ENCODE peak calls at places on chromosome 3, in five cellular contexts. P is breast epithelium, G is left lung, W is fibroblast of lung, H is tibial nerve. M is an unnamed sample.

GRCh38 chr3:102374863-102375637 is 59.8 kb upstream of the ZPLD1 start:
- DNase-seq in G (no peak), H (no peak), W (no peak), P (no peak), M (no peak)

GRCh38 chr3:72446406-72447058 is 401.7 kb downstream of the SHQ1 start:
- DNase-seq in G (no peak), H (peak; percentile 39), P (peak; percentile 26), W (peak; percentile 33), M (no peak)

GRCh38 chr3:99938270-99938955 is 120.8 kb downstream of the CMSS1 start:
- DNase-seq in G (no peak), P (no peak), W (peak; percentile 59), H (no peak), M (no peak)

GRCh38 chr3:144028798-144029411 is 57.3 kb downstream of the DIPK2A start:
- DNase-seq in H (peak; percentile 7), W (no peak), G (no peak), P (no peak), M (no peak)

GRCh38 chr3:115448856-115449255 is 174.5 kb upstream of the GAP43 start:
- DNase-seq in H (no peak), G (no peak), W (peak; percentile 47), P (no peak), M (no peak)

GRCh38 chr3:155241559-155241958 is 51.9 kb downstream of the STRIT1 start:
- DNase-seq in H (no peak), W (peak; percentile 94), P (no peak), G (no peak), M (no peak)

GRCh38 chr3:64400706-64401105 is 175.4 kb upstream of the PRICKLE2 start:
- DNase-seq in W (no peak), H (no peak), P (no peak), G (no peak), M (no peak)

GRCh38 chr3:87873136-87873535 is 185.7 kb downstream of the CGGBP1 start:
- DNase-seq in G (no peak), W (no peak), P (no peak), H (no peak), M (no peak)

GRCh38 chr3:116005404-116005803 is 382.1 kb downstream of the GAP43 start:
- DNase-seq in P (no peak), W (peak; percentile 89), H (no peak), G (no peak), M (no peak)

GRCh38 chr3:15361494-15362214 is 29.3 kb upstream of the SH3BP5 start:
- DNase-seq in G (no peak), H (peak; percentile 25), P (no peak), W (no peak), M (no peak)

GRCh38 chr3:39378092-39378491 is 5.1 kb upstream of the SLC25A38 start:
- DNase-seq in H (no peak), G (no peak), P (no peak), W (peak; percentile 5), M (no peak)

GRCh38 chr3:17336291-17336690 is 406.1 kb downstream of the TBC1D5 start:
- DNase-seq in G (no peak), W (peak; percentile 28), P (no peak), H (no peak), M (no peak)

GRCh38 chr3:46968783-46969428 is 7.6 kb downstream of the CCDC12 start:
- DNase-seq in W (no peak), P (no peak), G (no peak), H (no peak), M (no peak)

GRCh38 chr3:4999626-5000184 is 20.5 kb downstream of the BHLHE40 start:
- DNase-seq in P (peak; percentile 58), H (no peak), G (no peak), W (no peak), M (no peak)

GRCh38 chr3:105094588-105094987 is 272.1 kb upstream of the ALCAM start:
- DNase-seq in P (no peak), H (no peak), W (no peak), G (no peak), M (no peak)

GRCh38 chr3:174767853-174768382 is 91.2 kb upstream of the NAALADL2 start:
- DNase-seq in P (no peak), W (peak; percentile 77), G (no peak), H (no peak), M (no peak)

GRCh38 chr3:96101013-96101412 is 713.4 kb upstream of the EPHA6 start:
- DNase-seq in P (no peak), H (no peak), G (no peak), W (no peak), M (no peak)

GRCh38 chr3:22979581-22979980 is 223.5 kb upstream of the UBE2E2 start:
- DNase-seq in P (no peak), G (no peak), H (no peak), W (no peak), M (no peak)

GRCh38 chr3:29079358-29079757 is 201.5 kb upstream of the RBMS3 start:
- DNase-seq in H (no peak), W (peak; percentile 31), P (no peak), G (no peak), M (no peak)

GRCh38 chr3:66498718-66499611 is 1.9 kb downstream of the LRIG1 start:
- DNase-seq in W (peak; percentile 34), G (no peak), H (no peak), P (no peak), M (peak; percentile 75)

GRCh38 chr3:124919756-124920155 is 14.8 kb downstream of the MUC13 start:
- DNase-seq in G (no peak), W (no peak), P (no peak), H (no peak), M (no peak)

GRCh38 chr3:197270558-197271317 is 27.7 kb downstream of the DLG1 start:
- DNase-seq in G (no peak), W (no peak), P (no peak), H (no peak), M (no peak)

GRCh38 chr3:50515565-50516047 is 12.2 kb upstream of the CACNA2D2 start:
- DNase-seq in P (no peak), G (peak; percentile 40), W (no peak), H (no peak), M (no peak)

GRCh38 chr3:16419640-16420039 is 93.9 kb downstream of the RFTN1 start:
- DNase-seq in W (no peak), G (no peak), H (no peak), P (no peak), M (no peak)

GRCh38 chr3:185526349-185526951 is 25.9 kb downstream of the LIPH start:
- DNase-seq in G (no peak), H (no peak), P (no peak), W (no peak), M (no peak)

DNA sequence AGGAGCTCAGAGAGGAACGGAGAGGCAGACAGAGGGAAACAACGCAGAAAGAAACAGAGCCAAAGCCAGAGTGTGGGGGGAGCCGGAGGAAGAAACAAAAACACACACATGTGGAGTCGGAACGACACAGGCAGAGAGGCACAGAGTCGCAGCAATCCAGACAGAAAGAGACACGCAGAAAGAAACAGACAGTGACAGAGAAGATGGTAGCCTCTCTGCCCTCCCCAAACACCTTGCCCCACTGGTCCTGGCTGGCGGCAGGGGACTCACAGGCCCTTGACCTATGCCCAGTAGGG is 1.7 kb downstream of the NCKIPSD start:
- DNase-seq in P (no peak), G (no peak), W (no peak), H (no peak), M (no peak)
- H3K4me3 ChIP-seq in P (peak overlapping the region; percentile 93), G (no peak overlapping the region), W (peak overlapping the region; percentile 0), H (no peak overlapping the region), M (peak overlapping the region; percentile 90)

DNA sequence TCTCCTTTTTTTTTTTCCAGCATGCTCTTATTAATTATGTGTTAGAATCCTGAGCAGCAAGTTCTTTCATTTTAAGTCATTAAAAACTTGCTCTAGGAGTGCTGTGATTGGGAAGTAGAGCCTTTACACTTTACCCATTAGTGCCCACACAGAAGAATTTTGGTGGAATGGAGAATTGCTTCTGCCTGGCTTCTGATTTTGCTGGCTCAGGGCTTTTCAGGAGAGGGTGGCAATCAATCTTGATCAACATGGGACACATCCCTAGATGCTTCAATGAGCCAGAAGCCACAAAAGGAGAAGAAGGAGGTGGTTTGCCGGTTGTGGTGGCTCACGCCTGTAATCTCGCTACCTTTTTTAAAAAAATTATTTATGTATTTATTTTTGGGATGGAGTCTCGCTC is 39.4 kb downstream of the RPL22L1 start:
- DNase-seq in G (no peak), P (no peak), H (no peak), W (no peak), M (no peak)
- H3K4me1 ChIP-seq in G (no peaks in the 10 kb centered on the region), P (no peaks in the 10 kb centered on the region), H (no peaks in the 10 kb centered on the region), W (no peaks in the 10 kb centered on the region), M (no peaks in the 10 kb centered on the region)

GRCh38 chr3:184360070-184360833 is 1.2 kb downstream of the CLCN2 start:
- DNase-seq in G (no peak), P (no peak), W (no peak), H (no peak), M (no peak)
- H3K4me3 ChIP-seq in G (peak overlapping the region; percentile 95), P (peak overlapping the region; percentile 98), W (peak overlapping the region; percentile 92), H (peak overlapping the region; percentile 98), M (no peak overlapping the region)

GRCh38 chr3:188503647-188504046 is 349.7 kb downstream of the LPP start:
- DNase-seq in G (no peak), P (no peak), W (no peak), H (no peak), M (no peak)
- H3K4me1 ChIP-seq in G (peaks cover 36% of the 10 kb centered on the region), P (no peaks in the 10 kb centered on the region), W (peaks cover 2% of the 10 kb centered on the region), H (no peaks in the 10 kb centered on the region), M (peaks cover 16% of the 10 kb centered on the region)

GRCh38 chr3:129425619-129426018 is 2.8 kb downstream of the EFCAB12 start:
- DNase-seq in W (no peak), G (no peak), H (no peak), P (no peak), M (no peak)

GRCh38 chr3:129429597-129429996 is 1.2 kb upstream of the EFCAB12 start:
- DNase-seq in G (no peak), W (no peak), H (no peak), P (no peak), M (no peak)

GRCh38 chr3:129428020-129428381 is 435 bp downstream of the EFCAB12 start:
- DNase-seq in H (no peak), G (no peak), P (no peak), W (peak; percentile 15), M (no peak)

GRCh38 chr3:129429080-129429451 is 630 bp upstream of the EFCAB12 start:
- DNase-seq in H (no peak), G (no peak), P (no peak), W (no peak), M (no peak)

DNA sequence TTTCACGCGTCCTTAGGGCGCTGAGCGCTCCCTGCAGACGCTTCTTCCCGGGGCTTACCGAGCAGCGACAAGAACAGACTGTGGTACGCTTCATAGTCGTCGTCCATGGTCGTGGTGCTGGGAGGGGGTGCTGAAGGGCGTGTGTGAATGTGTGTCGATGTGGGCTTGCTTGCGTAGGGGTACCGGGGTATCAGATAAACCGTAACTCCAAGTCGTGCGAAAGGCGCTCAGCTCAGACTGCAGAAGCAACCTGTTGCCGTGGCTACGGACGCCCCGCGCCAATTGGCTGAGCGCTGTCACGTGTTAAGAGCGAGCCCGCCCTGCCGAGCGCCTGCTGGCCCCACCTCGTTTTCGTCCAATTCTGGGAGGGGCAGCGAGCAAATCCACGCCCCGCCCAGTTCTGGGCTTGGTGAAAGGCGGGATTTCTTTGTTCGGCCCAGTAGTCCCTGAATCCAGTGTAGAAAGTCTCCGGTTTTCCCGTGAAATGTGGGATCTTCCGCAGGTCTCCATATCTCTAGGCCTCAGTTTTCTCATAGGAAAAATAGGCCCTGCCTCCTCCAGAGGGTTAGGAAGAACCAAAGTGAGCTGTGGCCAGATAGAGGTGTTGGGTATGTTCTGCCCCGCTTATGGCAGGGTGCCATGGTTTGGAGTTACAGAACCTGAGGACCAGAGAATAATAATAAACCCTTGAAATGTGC is at the start of gene EFCAB12:
- DNase-seq in P (peak; percentile 93), G (peak; percentile 97), W (peak; percentile 92), H (peak; percentile 96), M (peak; percentile 97)
- H3K4me3 ChIP-seq in P (peak within 1 kb of the TSS; percentile 69), G (peak within 1 kb of the TSS; percentile 43), W (peak within 1 kb of the TSS; percentile 28), H (peak within 1 kb of the TSS; percentile 35), M (peak within 1 kb of the TSS; percentile 58)

GRCh38 chr3:61685755-61686154 is 124.4 kb downstream of the PTPRG start:
- DNase-seq in G (no peak), W (no peak), H (no peak), P (no peak), M (no peak)
- H3K4me1 ChIP-seq in G (no peaks in the 10 kb centered on the region), W (no peaks in the 10 kb centered on the region), H (no peaks in the 10 kb centered on the region), P (no peaks in the 10 kb centered on the region), M (peaks cover 77% of the 10 kb centered on the region)

M was measured in tibial artery.